ENCODE peak calls at places on chromosomes 2 and 18, in five cellular contexts. One of them, this sample, is unnamed.

GRCh38 chr2:204973546-204974071 is 428.3 kb downstream of the PARD3B start:
- DNase-seq in BJ: no peak
- DNase-seq in psoas muscle: no peak
- DNase-seq in CD4-positive, alpha-beta memory T cell: no peak
- DNase-seq in skeletal muscle cell: no peak
- DNase-seq in this sample: no peak

GRCh38 chr18:24628360-24628759 is 167.9 kb downstream of the HRH4 start:
- DNase-seq in skeletal muscle cell: no peak
- DNase-seq in CD4-positive, alpha-beta memory T cell: no peak
- DNase-seq in psoas muscle: no peak
- DNase-seq in BJ: no peak
- DNase-seq in this sample: no peak

GRCh38 chr2:35510641-35511040 is 844.9 kb upstream of the CRIM1 start:
- DNase-seq in skeletal muscle cell: no peak
- DNase-seq in BJ: no peak
- DNase-seq in psoas muscle: no peak
- DNase-seq in CD4-positive, alpha-beta memory T cell: no peak
- DNase-seq in this sample: no peak

GRCh38 chr2:188701836-188702235 is 272.3 kb upstream of the COL3A1 start:
- DNase-seq in psoas muscle: no peak
- DNase-seq in BJ: no peak
- DNase-seq in skeletal muscle cell: peak
- DNase-seq in CD4-positive, alpha-beta memory T cell: no peak
- DNase-seq in this sample: no peak

GRCh38 chr2:241988146-241988545 is 118.6 kb downstream of the RTP5 start:
- DNase-seq in psoas muscle: no peak
- DNase-seq in BJ: no peak
- DNase-seq in skeletal muscle cell: no peak
- DNase-seq in CD4-positive, alpha-beta memory T cell: no peak
- DNase-seq in this sample: no peak

GRCh38 chr2:101371635-101372034 is 15.7 kb downstream of the CREG2 start:
- DNase-seq in CD4-positive, alpha-beta memory T cell: no peak
- DNase-seq in skeletal muscle cell: no peak
- DNase-seq in BJ: no peak
- DNase-seq in psoas muscle: no peak
- DNase-seq in this sample: no peak

GRCh38 chr2:240401781-240402551 is 33.5 kb upstream of the GPC1 start:
- DNase-seq in BJ: no peak
- DNase-seq in skeletal muscle cell: no peak
- DNase-seq in psoas muscle: no peak
- DNase-seq in CD4-positive, alpha-beta memory T cell: no peak
- DNase-seq in this sample: no peak

GRCh38 chr2:231467613-231468525 is 3.6 kb upstream of the NCL start:
- DNase-seq in BJ: no peak
- DNase-seq in psoas muscle: no peak
- DNase-seq in skeletal muscle cell: no peak
- DNase-seq in CD4-positive, alpha-beta memory T cell: no peak
- DNase-seq in this sample: no peak

GRCh38 chr2:98757904-98758421 is 27.0 kb upstream of the MGAT4A start:
- DNase-seq in CD4-positive, alpha-beta memory T cell: peak
- DNase-seq in skeletal muscle cell: peak
- DNase-seq in BJ: peak
- DNase-seq in psoas muscle: peak
- DNase-seq in this sample: peak

GRCh38 chr2:191688934-191689695 is 11.2 kb downstream of the NABP1 start:
- DNase-seq in BJ: peak
- DNase-seq in CD4-positive, alpha-beta memory T cell: no peak
- DNase-seq in psoas muscle: no peak
- DNase-seq in skeletal muscle cell: peak
- DNase-seq in this sample: no peak

GRCh38 chr2:226802573-226802972 is 3.0 kb upstream of the IRS1 start:
- DNase-seq in psoas muscle: no peak
- DNase-seq in skeletal muscle cell: peak
- DNase-seq in BJ: no peak
- DNase-seq in CD4-positive, alpha-beta memory T cell: no peak
- DNase-seq in this sample: no peak

GRCh38 chr18:50051288-50051687 is 143.7 kb downstream of the MYO5B start:
- DNase-seq in BJ: no peak
- DNase-seq in psoas muscle: no peak
- DNase-seq in CD4-positive, alpha-beta memory T cell: no peak
- DNase-seq in skeletal muscle cell: no peak
- DNase-seq in this sample: no peak

GRCh38 chr2:30487603-30488002 is 40.6 kb downstream of the LCLAT1 start:
- DNase-seq in BJ: no peak
- DNase-seq in skeletal muscle cell: no peak
- DNase-seq in CD4-positive, alpha-beta memory T cell: no peak
- DNase-seq in psoas muscle: no peak
- DNase-seq in this sample: no peak

DNA sequence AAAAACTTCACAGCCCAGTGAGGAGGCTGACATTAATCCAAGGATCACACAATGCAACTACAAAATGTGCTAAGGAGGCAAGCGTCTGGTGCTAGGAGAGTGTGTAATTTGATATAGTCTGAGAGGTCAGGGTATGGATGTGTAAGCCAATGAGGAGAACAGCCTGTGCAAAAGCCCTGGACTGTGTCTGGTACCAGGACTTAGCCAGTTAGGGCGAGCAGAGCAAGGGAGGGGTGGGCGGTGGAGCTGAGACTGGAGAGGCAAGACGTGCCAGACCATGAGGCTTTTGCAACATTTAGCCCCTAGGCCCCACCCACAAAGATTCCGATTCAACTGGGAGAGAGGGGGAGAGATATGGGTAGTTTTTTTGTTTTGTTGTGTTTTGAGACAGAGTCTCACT is 33.5 kb upstream of the SPRED2 start:
- DNase-seq in psoas muscle: no peak
- DNase-seq in BJ: no peak
- DNase-seq in CD4-positive, alpha-beta memory T cell: no peak
- DNase-seq in skeletal muscle cell: no peak
- DNase-seq in this sample: no peak
- H3K4me3 ChIP-seq in psoas muscle: no peak
- H3K4me3 ChIP-seq in BJ: no peak
- H3K4me3 ChIP-seq in CD4-positive, alpha-beta memory T cell: no peak
- H3K4me3 ChIP-seq in skeletal muscle cell: no peak
- H3K4me3 ChIP-seq in this sample: no peak

GRCh38 chr2:11375025-11375688 is 30.7 kb upstream of the ROCK2 start:
- DNase-seq in skeletal muscle cell: no peak
- DNase-seq in psoas muscle: no peak
- DNase-seq in CD4-positive, alpha-beta memory T cell: no peak
- DNase-seq in BJ: no peak
- DNase-seq in this sample: no peak
- H3K4me3 ChIP-seq in skeletal muscle cell: no peak
- H3K4me3 ChIP-seq in psoas muscle: peak
- H3K4me3 ChIP-seq in CD4-positive, alpha-beta memory T cell: no peak
- H3K4me3 ChIP-seq in BJ: no peak
- H3K4me3 ChIP-seq in this sample: peak

GRCh38 chr18:62326646-62327348 is 1.7 kb downstream of the TNFRSF11A start:
- DNase-seq in skeletal muscle cell: no peak
- DNase-seq in psoas muscle: no peak
- DNase-seq in CD4-positive, alpha-beta memory T cell: no peak
- DNase-seq in BJ: no peak
- DNase-seq in this sample: no peak
- H3K4me3 ChIP-seq in skeletal muscle cell: no peak
- H3K4me3 ChIP-seq in psoas muscle: peak
- H3K4me3 ChIP-seq in CD4-positive, alpha-beta memory T cell: no peak
- H3K4me3 ChIP-seq in BJ: no peak
- H3K4me3 ChIP-seq in this sample: no peak

GRCh38 chr2:168587302-168587701 is 131.2 kb downstream of the CERS6 start:
- DNase-seq in CD4-positive, alpha-beta memory T cell: no peak
- DNase-seq in BJ: no peak
- DNase-seq in skeletal muscle cell: no peak
- DNase-seq in psoas muscle: no peak
- DNase-seq in this sample: no peak

GRCh38 chr2:168584934-168585333 is 128.9 kb downstream of the CERS6 start:
- DNase-seq in psoas muscle: no peak
- DNase-seq in BJ: no peak
- DNase-seq in skeletal muscle cell: no peak
- DNase-seq in CD4-positive, alpha-beta memory T cell: no peak
- DNase-seq in this sample: no peak

GRCh38 chr2:168585700-168586099 is 129.6 kb downstream of the CERS6 start:
- DNase-seq in skeletal muscle cell: no peak
- DNase-seq in BJ: no peak
- DNase-seq in CD4-positive, alpha-beta memory T cell: no peak
- DNase-seq in psoas muscle: no peak
- DNase-seq in this sample: no peak

GRCh38 chr2:168583710-168584521 is 127.8 kb downstream of the CERS6 start:
- DNase-seq in skeletal muscle cell: peak
- DNase-seq in psoas muscle: no peak
- DNase-seq in CD4-positive, alpha-beta memory T cell: no peak
- DNase-seq in BJ: peak
- DNase-seq in this sample: no peak

DNA sequence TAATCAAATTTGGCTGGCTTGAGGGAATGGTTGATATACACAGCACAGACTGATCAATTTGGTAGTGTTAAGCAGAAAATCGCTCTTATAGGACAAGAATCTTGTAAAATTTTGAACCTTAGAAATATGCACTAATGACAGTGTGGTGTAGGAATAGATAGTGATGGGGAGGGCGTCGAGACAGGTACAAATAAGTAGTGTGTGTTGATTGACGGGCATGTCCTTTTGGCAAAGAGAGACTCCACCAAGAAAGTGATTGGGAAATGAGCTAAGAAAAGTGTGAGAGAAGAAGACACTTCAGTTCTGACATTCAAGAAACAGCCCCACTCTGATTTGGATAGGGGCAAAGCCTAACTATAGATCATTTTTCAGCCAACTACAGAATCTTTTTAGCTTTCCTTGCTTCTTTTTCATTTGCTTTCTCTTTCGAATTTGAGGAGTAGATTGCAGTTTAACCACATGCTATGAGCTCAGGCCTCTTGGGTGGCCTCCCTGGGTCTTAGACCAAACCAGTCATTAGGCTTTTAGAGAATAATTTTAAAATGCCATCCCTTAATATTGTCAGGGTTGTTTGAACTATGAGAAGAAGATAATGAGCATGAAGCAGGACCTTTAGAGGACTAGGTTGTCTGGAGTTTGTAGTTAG is 127.1 kb downstream of the CERS6 start:
- DNase-seq in CD4-positive, alpha-beta memory T cell: no peak
- DNase-seq in psoas muscle: no peak
- DNase-seq in skeletal muscle cell: no peak
- DNase-seq in BJ: no peak
- DNase-seq in this sample: no peak
- H3K4me3 ChIP-seq in CD4-positive, alpha-beta memory T cell: no peak
- H3K4me3 ChIP-seq in psoas muscle: peak
- H3K4me3 ChIP-seq in skeletal muscle cell: no peak
- H3K4me3 ChIP-seq in BJ: no peak
- H3K4me3 ChIP-seq in this sample: no peak

DNA sequence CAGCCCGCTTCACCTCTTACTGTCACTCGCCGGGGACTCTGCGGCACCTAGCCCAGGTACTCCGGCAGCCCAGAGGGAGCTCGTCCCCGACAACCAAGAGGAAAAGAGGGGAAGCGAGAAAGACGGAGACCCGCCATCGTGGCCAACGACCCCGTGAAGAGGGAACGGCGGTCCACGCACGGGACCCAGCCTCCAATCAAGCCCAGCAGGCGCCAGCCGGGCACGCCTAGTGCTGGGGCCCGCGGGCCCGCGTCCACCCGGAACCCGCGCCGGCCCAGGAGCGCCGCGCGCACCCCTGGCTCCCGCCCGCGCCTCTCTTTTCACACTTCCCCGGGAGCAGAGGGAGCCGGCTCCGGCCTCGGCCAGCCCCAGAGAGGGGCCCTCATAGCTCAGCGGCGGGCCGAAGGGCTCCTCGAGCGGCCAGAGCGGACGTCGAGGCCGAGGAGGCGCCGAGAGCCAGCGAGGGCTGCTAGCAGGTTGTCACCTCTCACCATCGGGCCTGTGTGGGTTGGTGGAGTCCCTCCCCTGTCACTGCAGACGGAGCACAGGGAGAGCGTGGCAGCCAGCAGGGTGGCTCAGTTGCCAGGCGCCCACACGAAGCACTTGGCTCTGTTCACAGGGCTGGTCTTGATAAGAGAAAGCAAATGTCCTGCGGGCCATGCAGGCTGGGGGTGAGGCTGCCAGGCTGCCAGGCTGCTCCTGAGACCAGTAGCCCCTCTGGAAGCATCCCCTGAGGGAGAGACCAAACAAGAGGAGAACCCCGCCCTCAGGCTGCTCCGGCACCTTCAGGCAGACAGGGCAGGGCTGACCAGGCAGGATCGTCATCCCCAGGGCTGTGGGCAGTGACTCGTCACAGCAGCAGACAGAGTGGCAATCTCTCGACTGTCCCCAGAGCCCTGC is 36.9 kb upstream of the KLF11 start:
- DNase-seq in BJ: no peak
- DNase-seq in CD4-positive, alpha-beta memory T cell: no peak
- DNase-seq in psoas muscle: no peak
- DNase-seq in skeletal muscle cell: no peak
- DNase-seq in this sample: no peak
- H3K4me3 ChIP-seq in BJ: no peak
- H3K4me3 ChIP-seq in CD4-positive, alpha-beta memory T cell: no peak
- H3K4me3 ChIP-seq in psoas muscle: no peak
- H3K4me3 ChIP-seq in skeletal muscle cell: no peak
- H3K4me3 ChIP-seq in this sample: no peak

GRCh38 chr2:55010915-55011314 is 39.3 kb downstream of the RTN4 start:
- DNase-seq in psoas muscle: no peak
- DNase-seq in skeletal muscle cell: no peak
- DNase-seq in BJ: no peak
- DNase-seq in CD4-positive, alpha-beta memory T cell: no peak
- DNase-seq in this sample: no peak

GRCh38 chr2:55010149-55010591 is 40.1 kb downstream of the RTN4 start:
- DNase-seq in psoas muscle: peak
- DNase-seq in BJ: peak
- DNase-seq in skeletal muscle cell: no peak
- DNase-seq in CD4-positive, alpha-beta memory T cell: peak
- DNase-seq in this sample: no peak

GRCh38 chr2:55012648-55013484 is 37.4 kb downstream of the RTN4 start:
- DNase-seq in psoas muscle: no peak
- DNase-seq in CD4-positive, alpha-beta memory T cell: no peak
- DNase-seq in skeletal muscle cell: no peak
- DNase-seq in BJ: no peak
- DNase-seq in this sample: no peak

GRCh38 chr2:55011741-55012574 is 38.3 kb downstream of the RTN4 start:
- DNase-seq in psoas muscle: no peak
- DNase-seq in BJ: no peak
- DNase-seq in CD4-positive, alpha-beta memory T cell: no peak
- DNase-seq in skeletal muscle cell: no peak
- DNase-seq in this sample: no peak

DNA sequence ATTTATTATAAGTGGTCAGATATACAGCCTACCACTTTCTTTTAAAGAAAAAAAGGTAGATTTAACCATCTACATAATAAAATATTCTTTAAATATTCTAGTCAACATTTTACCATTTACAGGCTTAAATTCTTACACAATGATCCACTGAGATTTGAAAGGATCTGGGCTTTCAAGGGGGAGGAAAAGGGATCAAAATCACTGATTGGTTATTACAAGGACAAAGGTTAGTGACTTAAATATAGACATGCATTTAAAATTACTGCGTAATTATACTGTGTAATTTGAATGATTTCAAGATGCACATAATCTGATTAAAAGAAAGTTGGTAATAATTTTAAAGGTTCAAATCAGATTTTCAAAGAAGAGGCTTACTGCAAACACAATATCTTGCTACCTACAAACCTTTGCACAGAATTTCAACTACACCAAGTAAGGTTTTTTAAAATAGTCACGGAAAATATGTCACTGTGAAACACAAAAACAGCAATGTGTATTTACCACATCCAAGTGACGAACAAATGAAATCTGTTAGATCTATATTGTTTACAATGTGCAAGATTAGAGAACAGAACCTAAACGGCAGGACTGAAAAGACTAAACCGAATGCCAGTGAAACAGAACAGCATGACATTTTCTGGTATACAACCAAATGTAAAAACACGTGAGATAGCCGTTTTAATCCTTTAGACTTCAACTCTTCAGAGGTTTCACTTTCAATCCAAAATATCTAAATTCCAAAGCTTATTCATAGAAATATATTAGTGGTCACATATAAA is 40.8 kb downstream of the RTN4 start:
- DNase-seq in psoas muscle: no peak
- DNase-seq in CD4-positive, alpha-beta memory T cell: no peak
- DNase-seq in skeletal muscle cell: no peak
- DNase-seq in BJ: no peak
- DNase-seq in this sample: no peak
- H3K4me3 ChIP-seq in psoas muscle: peak
- H3K4me3 ChIP-seq in CD4-positive, alpha-beta memory T cell: peak
- H3K4me3 ChIP-seq in skeletal muscle cell: no peak
- H3K4me3 ChIP-seq in BJ: no peak
- H3K4me3 ChIP-seq in this sample: no peak

This sample was measured in AG04450.